ENCODE peak calls at places on chromosomes 13 and 19, in seven cellular contexts. G, Y, T, N, F, E and M are unnamed samples.

GRCh38 chr13:113205428-113205931 is 3.0 kb downstream of the PCID2 start:
- DNase-seq in T (peak), N (no peak), F (no peak), E (no peak), G (no peak), Y (no peak), M (no peak)

GRCh38 chr19:2477732-2478191 is 1.8 kb downstream of the GADD45B start:
- DNase-seq in N (no peak), G (no peak), E (no peak), F (no peak), Y (no peak), T (no peak), M (peak)

GRCh38 chr13:31249140-31249539 is 49.4 kb downstream of the B3GLCT start:
- DNase-seq in N (no peak), E (no peak), G (no peak), F (no peak), Y (no peak), T (no peak), M (no peak)

GRCh38 chr13:43140985-43141384 is 117.6 kb downstream of the DNAJC15 start:
- DNase-seq in E (no peak), T (no peak), G (no peak), N (no peak), Y (no peak), F (no peak), M (no peak)

GRCh38 chr19:18013621-18014111 is 5.7 kb downstream of the ARRDC2 start:
- DNase-seq in G (no peak), Y (no peak), E (no peak), T (no peak), N (no peak), F (peak), M (no peak)

GRCh38 chr13:77872995-77873394 is 45.6 kb downstream of the EDNRB start:
- DNase-seq in T (no peak), Y (no peak), G (no peak), N (no peak), E (no peak), F (no peak), M (no peak)

GRCh38 chr13:73842621-73843020 is 291.6 kb downstream of the KLF12 start:
- DNase-seq in G (no peak), F (no peak), N (no peak), E (no peak), Y (no peak), T (no peak), M (no peak)

GRCh38 chr13:75771818-75772217 is 135.7 kb downstream of the LMO7 start:
- DNase-seq in E (no peak), T (peak), G (no peak), N (no peak), F (no peak), Y (no peak), M (no peak)

GRCh38 chr19:13044160-13044853 is 49.0 kb downstream of the NFIX start:
- DNase-seq in F (no peak), G (no peak), Y (no peak), N (peak), E (peak), T (no peak), M (no peak)

GRCh38 chr13:78976696-78977095 is 317.7 kb upstream of the OBI1 start:
- DNase-seq in G (no peak), E (no peak), F (no peak), T (no peak), N (no peak), Y (no peak), M (no peak)

GRCh38 chr19:1421218-1421957 is 14.0 kb downstream of the DAZAP1 start:
- DNase-seq in F (no peak), E (no peak), Y (no peak), N (no peak), G (no peak), T (no peak), M (no peak)

GRCh38 chr19:19443283-19443682 is 37.8 kb downstream of the GATAD2A start:
- DNase-seq in G (no peak), T (no peak), E (no peak), N (no peak), F (no peak), Y (no peak), M (no peak)

GRCh38 chr13:41802033-41802683 is 158.8 kb downstream of the VWA8 start:
- DNase-seq in G (no peak), T (no peak), E (no peak), N (no peak), Y (no peak), F (no peak), M (no peak)

GRCh38 chr13:101611491-101612475 is 159.3 kb downstream of the ITGBL1 start:
- DNase-seq in T (no peak), Y (no peak), G (no peak), E (no peak), F (no peak), N (no peak), M (no peak)

GRCh38 chr13:74250738-74251190 is 116.6 kb upstream of the KLF12 start:
- DNase-seq in G (no peak), N (no peak), E (no peak), Y (no peak), F (no peak), T (peak), M (no peak)

GRCh38 chr13:108494991-108495661 is 134.3 kb upstream of the MYO16 start:
- DNase-seq in T (no peak), E (no peak), G (no peak), F (no peak), N (no peak), Y (no peak), M (no peak)

GRCh38 chr13:113357529-113357928 is 6.4 kb downstream of the GRTP1 start:
- DNase-seq in T (no peak), E (no peak), F (no peak), G (no peak), Y (no peak), N (no peak), M (no peak)

GRCh38 chr13:29849071-29849541 is 1.3 kb downstream of the UBL3 start:
- DNase-seq in Y (no peak), F (no peak), G (no peak), N (no peak), T (no peak), E (no peak), M (peak)

GRCh38 chr13:87287721-87288120 is 383.4 kb upstream of the SLITRK5 start:
- DNase-seq in G (no peak), E (no peak), Y (no peak), T (no peak), F (no peak), N (no peak), M (no peak)

GRCh38 chr13:97781891-97782305 is 171.6 kb upstream of the IPO5 start:
- DNase-seq in T (peak), F (no peak), E (no peak), Y (no peak), G (no peak), N (no peak), M (peak)

GRCh38 chr19:38683393-38684077 is 36.1 kb downstream of the ACTN4 start:
- DNase-seq in N (peak), T (peak), F (peak), Y (no peak), E (no peak), G (peak), M (peak)